ENCODE peak calls at places on chromosomes 5 and 9, in eight cellular contexts. N is stomach, R is GM12891, A is breast epithelium, V is K562, T is HCT116, M is heart left ventricle, S is IMR-90. H is an unnamed sample.

GRCh38 chr5:157785781-157786180 is 42.3 kb downstream of the LSM11 start:
- DNase-seq in N (no peak), R (no peak), A (no peak), V (no peak), T (no peak), M (no peak), S (no peak), H (no peak)

GRCh38 chr5:16871746-16872339 is 64.2 kb downstream of the MYO10 start:
- DNase-seq in N (no peak), R (no peak), A (no peak), V (no peak), T (no peak), M (no peak), S (peak), H (no peak)

GRCh38 chr5:142777108-142777507 is 6.9 kb downstream of the ARHGAP26 start:
- DNase-seq in N (no peak), R (no peak), A (no peak), V (no peak), T (no peak), M (no peak), S (no peak), H (no peak)

GRCh38 chr9:135147473-135147805 is 60.0 kb downstream of the OLFM1 start:
- DNase-seq in N (no peak), R (no peak), A (no peak), V (no peak), T (no peak), M (no peak), S (no peak), H (no peak)

GRCh38 chr9:16368425-16369087 is 501.9 kb downstream of the BNC2 start:
- DNase-seq in N (no peak), R (no peak), A (no peak), V (no peak), T (no peak), M (no peak), S (peak), H (no peak)

GRCh38 chr5:147427784-147428401 is 82.0 kb downstream of the DPYSL3 start:
- DNase-seq in N (no peak), R (no peak), A (no peak), V (no peak), T (no peak), M (no peak), S (peak), H (no peak)

GRCh38 chr9:127628644-127629467 is 16.8 kb downstream of the STXBP1 start:
- DNase-seq in N (no peak), R (no peak), A (no peak), V (peak), T (no peak), M (no peak), S (no peak), H (no peak)

GRCh38 chr5:123746683-123747360 is 234.8 kb downstream of the CSNK1G3 start:
- DNase-seq in N (no peak), R (no peak), A (no peak), V (no peak), T (no peak), M (no peak), S (no peak), H (no peak)

GRCh38 chr5:149406979-149407306 is 27.9 kb upstream of the IL17B start:
- DNase-seq in N (no peak), R (no peak), A (no peak), V (no peak), T (no peak), M (no peak), S (no peak), H (no peak)
- TF ChIP-seq POLR2A in N (no peak), R (no peak), A (no peak), V (no peak), T (no peak), M (no peak), S (no peak), H (peak)

DNA sequence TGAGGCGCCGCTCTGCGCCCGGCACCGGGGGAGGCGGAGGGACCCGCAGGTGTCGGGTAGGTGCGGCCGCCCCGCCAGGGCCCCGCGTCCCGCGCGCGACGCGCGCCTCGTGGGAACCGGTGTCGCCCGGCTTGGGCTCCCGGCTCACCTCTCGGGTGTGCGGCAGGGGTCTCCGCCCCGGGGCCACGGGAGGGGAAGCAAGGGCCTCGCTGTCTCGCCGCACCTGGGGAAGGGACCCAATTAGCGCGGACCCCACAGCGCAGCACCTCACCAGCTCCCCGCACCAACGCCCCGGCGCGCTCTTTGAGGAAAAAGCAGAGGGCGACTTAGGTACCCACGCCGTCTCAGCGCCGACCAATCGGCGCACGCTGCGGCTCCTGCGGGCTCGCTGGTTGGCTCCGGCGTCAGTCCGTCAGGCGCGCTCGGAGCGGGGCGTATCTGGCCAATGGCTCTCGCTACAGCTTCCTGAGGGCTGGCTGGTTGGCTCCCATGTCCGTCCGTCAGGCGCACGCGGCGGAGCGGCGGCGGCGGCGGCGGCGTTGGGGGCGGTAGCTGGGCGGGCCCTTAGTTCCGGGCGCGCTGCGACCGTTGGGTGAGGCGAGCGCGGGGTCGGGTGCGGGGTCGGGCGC is at the start of gene TRAF2:
- DNase-seq in N (peak), R (peak), A (peak), V (peak), T (peak), M (peak), S (peak), H (peak)
- TF ChIP-seq POLR2A in N (no peak), R (peak), A (no peak), V (peak), T (peak), M (no peak), S (no peak), H (peak)

GRCh38 chr5:139301766-139302499 is 8.4 kb downstream of the MATR3 start:
- DNase-seq in N (no peak), R (no peak), A (no peak), V (no peak), T (no peak), M (no peak), S (no peak), H (no peak)

GRCh38 chr5:139304391-139305324 is 11.1 kb downstream of the MATR3 start:
- DNase-seq in N (no peak), R (no peak), A (no peak), V (no peak), T (no peak), M (no peak), S (no peak), H (no peak)

GRCh38 chr5:139306628-139307379 is 13.3 kb downstream of the MATR3 start:
- DNase-seq in N (no peak), R (no peak), A (no peak), V (no peak), T (no peak), M (no peak), S (no peak), H (no peak)

GRCh38 chr5:139308797-139309196 is 15.3 kb downstream of the MATR3 start:
- DNase-seq in N (no peak), R (no peak), A (no peak), V (no peak), T (no peak), M (no peak), S (no peak), H (no peak)

GRCh38 chr5:139306197-139306596 is 12.7 kb downstream of the MATR3 start:
- DNase-seq in N (no peak), R (no peak), A (no peak), V (no peak), T (no peak), M (no peak), S (no peak), H (no peak)
- TF ChIP-seq POLR2A in N (no peak), R (no peak), A (no peak), V (no peak), T (no peak), M (no peak), S (no peak), H (no peak)

GRCh38 chr9:96874947-96875459 is 20.7 kb upstream of the ZNF782 start:
- DNase-seq in N (peak), R (no peak), A (no peak), V (no peak), T (peak), M (no peak), S (peak), H (peak)
- TF ChIP-seq POLR2A in N (no peak), R (peak), A (no peak), V (no peak), T (no peak), M (no peak), S (no peak), H (peak)

DNA sequence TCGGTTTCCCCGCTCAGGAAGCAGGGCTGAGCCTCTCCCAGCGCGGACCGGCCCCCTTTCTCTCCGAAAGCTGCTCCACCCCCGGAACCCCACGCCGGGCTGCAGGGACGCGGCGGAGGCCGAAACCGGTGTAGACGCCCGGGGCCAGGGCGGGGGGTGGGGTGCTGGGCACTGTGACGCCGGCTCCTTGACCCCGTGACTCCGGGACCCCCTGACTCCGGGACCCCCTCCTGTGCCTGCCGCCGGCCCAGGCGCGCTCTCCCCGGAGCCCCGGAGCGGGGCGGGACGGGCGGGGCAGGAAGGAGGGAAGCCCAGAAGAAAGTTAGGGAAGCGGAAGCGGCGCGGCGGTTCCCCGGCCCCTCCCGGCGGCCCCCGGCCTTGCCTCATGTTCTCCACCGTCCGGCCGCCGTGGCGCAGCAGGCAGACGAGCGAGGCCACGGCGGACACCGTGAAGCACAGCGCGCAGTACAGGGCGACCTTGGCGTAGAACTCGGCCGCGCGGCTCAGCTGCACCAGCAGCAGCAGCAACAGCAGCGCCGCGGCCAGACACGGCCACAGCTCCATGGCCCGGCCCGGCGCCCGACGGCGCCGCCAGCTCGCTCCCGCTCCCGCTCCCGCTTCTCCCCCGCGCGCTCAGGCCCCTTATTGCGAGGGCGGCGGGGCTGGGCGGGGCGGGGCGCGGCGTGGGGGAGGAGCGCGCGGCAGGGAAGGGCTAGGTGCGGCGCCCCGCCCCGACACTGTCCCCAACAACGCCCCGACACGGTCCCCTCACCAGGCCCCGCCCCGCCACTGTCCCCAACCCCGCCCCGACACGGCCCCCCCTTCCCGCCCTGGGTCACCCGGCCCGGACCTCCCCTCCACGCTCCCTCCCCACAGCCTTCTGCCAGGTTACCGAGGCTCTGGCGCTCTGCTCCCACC is at the start of gene AGPAT2:
- DNase-seq in N (peak), R (peak), A (peak), V (peak), T (peak), M (peak), S (peak), H (peak)
- TF ChIP-seq POLR2A in N (no peak), R (no peak), A (no peak), V (peak), T (peak), M (no peak), S (no peak), H (peak)

DNA sequence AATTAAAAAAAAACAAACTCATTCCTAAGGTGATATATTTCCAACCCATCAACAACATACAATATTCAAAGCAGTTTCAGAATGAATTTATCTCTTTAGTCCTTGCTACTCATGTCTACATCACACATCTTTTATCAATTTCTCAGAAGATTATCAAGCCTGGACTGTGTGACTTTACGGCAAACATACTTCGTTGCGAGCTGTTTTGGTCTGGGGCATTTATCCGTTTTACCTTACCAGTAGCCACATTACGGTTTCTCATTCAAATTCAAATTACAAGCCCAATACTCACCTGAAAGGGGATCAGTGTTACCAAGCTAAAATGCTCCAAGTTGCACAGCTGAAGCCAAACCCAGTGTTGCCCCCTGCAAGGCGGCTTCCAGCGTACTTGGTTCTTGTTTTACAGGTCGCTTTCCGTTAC is 1.9 kb downstream of the HNRNPH1 start:
- DNase-seq in N (no peak), R (no peak), A (no peak), V (no peak), T (no peak), M (no peak), S (no peak), H (no peak)
- TF ChIP-seq POLR2A in N (no peak), R (peak), A (no peak), V (no peak), T (no peak), M (no peak), S (no peak), H (no peak)

DNA sequence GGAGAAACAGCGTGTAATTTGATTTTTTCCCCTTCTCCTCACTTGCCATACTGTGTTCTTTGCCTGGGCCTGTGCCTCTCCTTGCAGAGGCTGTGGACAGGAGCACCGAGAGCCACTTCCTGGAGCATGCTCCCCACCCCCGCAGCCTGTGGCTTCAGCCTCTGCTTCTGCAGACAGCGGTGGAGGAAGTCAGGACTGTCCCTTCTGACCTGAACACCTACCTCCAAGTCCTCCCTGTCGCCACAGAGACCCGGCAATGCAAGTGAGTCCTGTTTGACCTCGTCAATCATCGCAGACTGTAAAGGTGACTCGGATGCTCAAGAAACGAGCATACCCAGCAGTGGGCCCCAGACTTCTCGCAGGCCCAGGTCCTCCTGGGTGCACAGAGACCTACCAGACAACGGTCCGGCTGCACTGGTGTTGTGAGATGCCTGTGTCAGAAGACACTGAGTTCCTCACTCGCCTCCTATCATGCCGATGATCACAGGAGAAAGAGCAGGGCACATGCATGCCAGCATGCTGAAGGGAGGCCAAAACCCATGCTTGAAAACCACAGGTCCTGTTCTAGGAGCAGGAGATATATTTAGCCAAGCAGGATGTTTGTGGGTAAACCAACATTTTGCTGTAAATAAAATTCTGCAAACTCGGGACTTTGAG is 198.8 kb downstream of the AUH start:
- DNase-seq in N (peak), R (peak), A (no peak), V (peak), T (no peak), M (no peak), S (no peak), H (peak)
- TF ChIP-seq POLR2A in N (no peak), R (no peak), A (no peak), V (no peak), T (no peak), M (no peak), S (no peak), H (peak)

DNA sequence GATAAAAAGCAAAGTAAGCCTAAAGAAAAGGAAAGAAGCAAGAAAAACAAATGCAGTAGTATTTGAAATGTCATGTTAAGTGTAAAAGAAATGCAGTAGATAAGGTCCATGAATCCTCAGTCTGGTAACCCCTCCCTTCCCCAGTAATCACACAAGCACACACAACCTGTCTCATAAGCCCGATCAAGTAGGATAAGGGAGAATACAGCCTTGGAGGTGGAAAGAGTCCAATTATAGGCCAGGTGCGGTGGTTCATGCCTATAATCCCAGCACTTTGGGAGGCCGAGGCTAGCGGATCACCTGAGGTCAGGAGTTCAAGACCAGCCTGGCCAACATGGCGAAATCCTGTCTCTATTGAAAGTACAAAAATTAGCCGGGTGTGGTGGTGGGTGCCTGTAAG is 117.9 kb downstream of the GADD45G start:
- DNase-seq in N (no peak), R (no peak), A (no peak), V (no peak), T (no peak), M (no peak), S (no peak), H (no peak)
- TF ChIP-seq POLR2A in N (no peak), R (no peak), A (no peak), V (no peak), T (no peak), M (no peak), S (no peak), H (no peak)

DNA sequence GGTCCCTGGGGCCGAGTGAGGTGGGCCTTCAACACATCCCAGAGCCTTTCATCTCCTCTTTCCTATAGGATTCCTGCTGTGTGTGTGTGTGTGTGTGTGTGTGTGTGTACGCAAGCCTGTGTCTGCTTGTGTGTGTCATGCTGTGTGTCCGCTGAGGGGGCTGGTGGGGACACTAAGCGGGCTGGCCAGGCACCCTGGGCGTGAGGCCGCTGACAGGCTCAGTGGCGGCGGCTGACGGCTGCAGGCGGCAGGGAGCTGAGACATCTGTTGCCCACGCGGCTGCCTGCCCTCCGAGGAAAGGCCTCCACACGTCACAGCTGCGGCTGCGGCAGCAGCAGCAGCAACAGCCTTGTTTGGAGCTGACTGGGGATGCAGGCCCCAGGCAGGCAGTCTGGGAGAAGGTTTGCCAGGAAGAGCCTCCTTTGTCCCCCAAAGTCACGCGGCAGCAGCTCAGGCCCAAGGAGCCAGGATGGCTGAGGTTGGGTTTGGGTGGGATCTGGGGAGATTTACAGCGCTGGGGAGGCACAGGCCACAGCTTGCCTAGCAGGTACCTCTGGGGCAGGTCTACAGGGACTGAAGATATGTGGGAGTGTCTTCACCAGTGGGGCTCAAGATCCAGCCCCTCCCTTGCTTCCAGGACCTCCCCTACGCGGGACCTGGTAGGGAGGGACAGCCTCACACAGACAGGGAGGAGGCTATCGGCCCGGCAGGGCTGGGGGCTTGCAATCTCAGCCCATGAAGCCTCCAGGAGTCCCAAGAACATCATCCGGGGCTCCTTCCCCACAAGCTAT is 1.8 kb downstream of the PDLIM4 start:
- DNase-seq in N (peak), R (no peak), A (no peak), V (peak), T (no peak), M (peak), S (peak), H (peak)
- TF ChIP-seq POLR2A in N (no peak), R (no peak), A (peak), V (no peak), T (no peak), M (no peak), S (peak), H (peak)

H was measured in transverse colon.